ENCODE peak calls at places on chromosomes 7 and 10, in four cellular contexts. K, U, G and W are unnamed samples.

GRCh38 chr10:21516270-21517131 is 9.0 kb downstream of the SKIDA1 start:
- DNase-seq in K (peak), U (peak), G (peak), W (peak)

GRCh38 chr10:1732501-1733123 is 4.7 kb downstream of the ADARB2 start:
- DNase-seq in K (no peak), U (no peak), G (no peak), W (no peak)

GRCh38 chr7:112129655-112130323 is 76.4 kb downstream of the DOCK4 start:
- DNase-seq in K (peak), U (no peak), G (peak), W (no peak)

GRCh38 chr7:43537765-43538403 is 45.0 kb upstream of the STK17A start:
- DNase-seq in K (no peak), U (no peak), G (no peak), W (no peak)

GRCh38 chr10:99981581-99982199 is 28.1 kb downstream of the DNMBP start:
- DNase-seq in K (no peak), U (no peak), G (no peak), W (no peak)

GRCh38 chr7:47491637-47492036 is 90.3 kb downstream of the TNS3 start:
- DNase-seq in K (no peak), U (no peak), G (peak), W (no peak)

GRCh38 chr10:47073967-47074366 is 162.7 kb downstream of the PTPN20 start:
- DNase-seq in K (no peak), U (no peak), G (no peak), W (no peak)

GRCh38 chr10:8294779-8295178 is 240.3 kb downstream of the GATA3 start:
- DNase-seq in K (no peak), U (no peak), G (no peak), W (no peak)

GRCh38 chr10:119393019-119393418 is 149.5 kb downstream of the RGS10 start:
- DNase-seq in K (no peak), U (no peak), G (peak), W (no peak)